ENCODE peak calls at places on chromosome 21, in eight cellular contexts. Q, S, F, L, J, I, N and O are unnamed samples. For H3K36me3, the result is how much of the 10 kb centered on the place peaks cover.

GRCh38 chr21:43884012-43884860 is 19.2 kb downstream of the AGPAT3 start:
- DNase-seq in Q (peak), S (no peak), F (no peak), L (peak), J (peak), I (peak), N (peak), O (no peak)

GRCh38 chr21:21290751-21291150 is 292.5 kb downstream of the NCAM2 start:
- DNase-seq in Q (no peak), S (no peak), F (no peak), L (no peak), J (no peak), I (no peak), N (no peak), O (no peak)

GRCh38 chr21:35019631-35020032 is 29.5 kb downstream of the RUNX1 start:
- DNase-seq in Q (no peak), S (no peak), F (no peak), L (no peak), J (peak), I (no peak), N (no peak), O (no peak)

GRCh38 chr21:35226302-35226701 is 177.2 kb upstream of the RUNX1 start:
- DNase-seq in Q (peak), S (no peak), F (no peak), L (peak), J (peak), I (no peak), N (no peak), O (no peak)

GRCh38 chr21:43842742-43843141 is 22.3 kb upstream of the AGPAT3 start:
- DNase-seq in Q (no peak), S (no peak), F (no peak), L (no peak), J (no peak), I (no peak), N (no peak), O (no peak)

GRCh38 chr21:42234464-42235241 is 15.7 kb downstream of the ABCG1 start:
- DNase-seq in Q (peak), S (no peak), F (no peak), L (peak), J (peak), I (peak), N (peak), O (peak)

GRCh38 chr21:43349644-43350043 is 77.3 kb downstream of the SIK1 start:
- DNase-seq in Q (no peak), S (no peak), F (no peak), L (no peak), J (no peak), I (no peak), N (no peak), O (no peak)

GRCh38 chr21:44368711-44369446 is 15.5 kb downstream of the TRPM2 start:
- DNase-seq in Q (no peak), S (no peak), F (no peak), L (no peak), J (no peak), I (peak), N (peak), O (no peak)

GRCh38 chr21:17472592-17473271 is 40.1 kb upstream of the CXADR start:
- DNase-seq in Q (no peak), S (no peak), F (no peak), L (no peak), J (peak), I (no peak), N (no peak), O (no peak)

GRCh38 chr21:23743821-23744220 is 1863.5 kb downstream of the MRPL39 start:
- DNase-seq in Q (no peak), S (no peak), F (no peak), L (no peak), J (no peak), I (no peak), N (no peak), O (no peak)

GRCh38 chr21:44425307-44425894 is 29.9 kb upstream of the LRRC3 start:
- DNase-seq in Q (no peak), S (no peak), F (no peak), L (no peak), J (no peak), I (peak), N (no peak), O (no peak)

GRCh38 chr21:43270800-43271261 is 102.0 kb downstream of the CRYAA start:
- DNase-seq in Q (peak), S (no peak), F (no peak), L (no peak), J (no peak), I (peak), N (no peak), O (no peak)

DNA sequence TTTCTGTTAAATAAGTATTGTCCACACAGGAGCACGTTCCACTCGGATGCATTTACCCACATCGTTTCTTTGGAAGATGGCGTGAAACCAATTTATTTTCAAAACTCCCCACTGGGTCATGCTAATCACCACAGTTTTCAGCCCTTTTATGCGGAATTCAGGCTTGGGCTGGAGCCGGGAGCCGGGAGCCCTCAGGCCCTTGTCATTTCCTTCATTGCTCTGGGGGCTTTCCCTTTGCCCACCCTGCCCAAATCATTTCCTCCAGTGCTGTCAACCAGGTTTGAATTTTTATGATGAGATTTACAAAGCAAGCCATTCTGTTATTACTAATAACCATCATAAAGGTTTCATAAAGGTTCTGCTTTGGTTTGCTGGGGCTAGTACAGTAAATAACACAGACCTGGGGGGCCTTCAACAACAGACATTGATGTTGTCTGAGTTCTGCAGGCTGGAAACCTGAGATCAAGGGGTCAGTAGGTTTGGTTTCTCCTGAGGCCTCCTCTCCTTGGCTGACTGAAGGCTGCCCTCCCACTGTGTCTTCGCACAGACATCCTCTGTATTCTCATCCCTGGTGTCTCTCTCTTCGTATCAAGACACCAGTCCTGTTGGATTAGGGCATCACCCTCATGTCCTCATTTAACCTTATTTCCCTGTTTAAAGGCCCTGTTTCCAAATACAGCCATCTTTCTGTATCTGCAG is 37.1 kb downstream of the HUNK start:
- DNase-seq in Q (no peak), S (no peak), F (no peak), L (no peak), J (no peak), I (no peak), N (no peak), O (no peak)
- TF ChIP-seq POLR2AphosphoS5 in Q (no peak), S (no peak), F (no peak), L (no peak), J (no peak), I (no peak), N (no peak), O (no peak)

GRCh38 chr21:27582246-27582945 is 615.5 kb upstream of the ADAMTS5 start:
- DNase-seq in Q (no peak), S (no peak), F (no peak), L (no peak), J (no peak), I (no peak), N (no peak), O (no peak)

GRCh38 chr21:27581168-27581567 is 614.3 kb upstream of the ADAMTS5 start:
- DNase-seq in Q (no peak), S (no peak), F (no peak), L (no peak), J (no peak), I (no peak), N (no peak), O (no peak)

GRCh38 chr21:27584266-27584665 is 617.4 kb upstream of the ADAMTS5 start:
- DNase-seq in Q (no peak), S (no peak), F (no peak), L (no peak), J (no peak), I (no peak), N (no peak), O (no peak)

GRCh38 chr21:27580276-27580675 is 613.4 kb upstream of the ADAMTS5 start:
- DNase-seq in Q (no peak), S (no peak), F (no peak), L (no peak), J (no peak), I (no peak), N (no peak), O (no peak)

GRCh38 chr21:27582946-27583270 is 616.0 kb upstream of the ADAMTS5 start:
- DNase-seq in Q (no peak), S (no peak), F (no peak), L (no peak), J (no peak), I (no peak), N (no peak), O (no peak)
- H3K36me3 ChIP-seq in Q (under half), S (under half), F (under half), L (under half), J (under half), I (under half), N (under half), O (under half)

GRCh38 chr21:38384246-38384576 is 114.1 kb downstream of the ERG start:
- DNase-seq in Q (no peak), S (no peak), F (no peak), L (no peak), J (no peak), I (no peak), N (no peak), O (no peak)
- TF ChIP-seq POLR2AphosphoS5 in Q (no peak), S (no peak), F (no peak), L (no peak), J (no peak), I (no peak), N (no peak), O (no peak)

GRCh38 chr21:33797565-33797964 is 118.0 kb downstream of the ATP5PO start:
- DNase-seq in Q (no peak), S (no peak), F (no peak), L (no peak), J (no peak), I (no peak), N (no peak), O (no peak)

GRCh38 chr21:33802458-33802857 is 113.1 kb downstream of the ATP5PO start:
- DNase-seq in Q (no peak), S (no peak), F (no peak), L (no peak), J (no peak), I (no peak), N (no peak), O (no peak)

GRCh38 chr21:33799378-33800090 is 116.1 kb downstream of the ATP5PO start:
- DNase-seq in Q (no peak), S (no peak), F (no peak), L (no peak), J (no peak), I (no peak), N (no peak), O (no peak)

GRCh38 chr21:33801424-33802405 is 113.9 kb downstream of the ATP5PO start:
- DNase-seq in Q (peak), S (peak), F (peak), L (no peak), J (peak), I (no peak), N (no peak), O (peak)

DNA sequence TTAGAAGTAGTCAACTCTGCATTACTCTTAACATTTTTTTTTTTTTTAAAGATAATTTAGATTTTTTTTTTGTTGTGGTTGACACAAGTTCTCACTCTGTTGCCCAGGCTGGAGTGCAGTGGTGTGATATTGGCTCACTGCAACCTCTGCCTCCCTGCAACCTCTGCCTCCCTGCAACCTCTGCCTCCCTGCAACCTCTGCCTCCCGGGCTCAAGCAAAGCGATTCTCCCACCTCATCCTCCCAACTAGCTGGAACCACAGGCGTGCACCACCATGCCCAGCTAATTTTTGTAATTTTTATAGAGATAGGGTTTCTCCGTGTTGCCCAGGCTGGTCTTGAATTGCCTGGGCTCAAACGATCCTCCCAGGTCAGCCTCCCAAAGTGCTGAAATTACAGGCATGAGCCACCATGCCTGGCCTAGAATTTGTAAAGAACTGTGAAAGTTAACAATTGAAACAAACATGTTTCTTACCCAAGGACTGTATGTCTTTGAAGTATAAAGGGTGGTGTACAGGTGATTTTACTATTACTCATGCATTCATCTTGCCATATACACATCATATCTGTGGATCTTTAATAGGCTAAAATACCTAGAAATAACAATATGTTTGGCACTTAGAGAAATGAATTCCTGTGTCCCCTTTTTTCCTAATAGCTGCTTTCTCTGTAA is 114.7 kb downstream of the ATP5PO start:
- DNase-seq in Q (no peak), S (no peak), F (no peak), L (no peak), J (no peak), I (no peak), N (no peak), O (no peak)
- H3K36me3 ChIP-seq in Q (under half), S (under half), F (under half), L (under half), J (under half), I (under half), N (under half), O (under half)

GRCh38 chr21:26041441-26042180 is 129.0 kb downstream of the APP start:
- DNase-seq in Q (no peak), S (no peak), F (no peak), L (no peak), J (no peak), I (no peak), N (no peak), O (no peak)
- TF ChIP-seq POLR2AphosphoS5 in Q (no peak), S (no peak), F (no peak), L (no peak), J (no peak), I (no peak), N (no peak), O (no peak)

GRCh38 chr21:33552999-33553598 is 10.3 kb downstream of the SON start:
- DNase-seq in Q (no peak), S (no peak), F (no peak), L (no peak), J (no peak), I (no peak), N (no peak), O (no peak)

GRCh38 chr21:33552093-33552998 is 9.5 kb downstream of the SON start:
- DNase-seq in Q (no peak), S (no peak), F (no peak), L (no peak), J (no peak), I (no peak), N (no peak), O (no peak)

GRCh38 chr21:33557447-33557846 is 14.6 kb downstream of the SON start:
- DNase-seq in Q (no peak), S (no peak), F (no peak), L (no peak), J (no peak), I (no peak), N (no peak), O (no peak)

GRCh38 chr21:33554236-33554981 is 11.6 kb downstream of the SON start:
- DNase-seq in Q (no peak), S (no peak), F (no peak), L (no peak), J (no peak), I (no peak), N (no peak), O (no peak)

GRCh38 chr21:33554982-33555344 is 12.1 kb downstream of the SON start:
- DNase-seq in Q (no peak), S (no peak), F (no peak), L (no peak), J (no peak), I (no peak), N (no peak), O (no peak)
- H3K36me3 ChIP-seq in Q (under half), S (half or more), F (half or more), L (under half), J (half or more), I (half or more), N (half or more), O (under half)

DNA sequence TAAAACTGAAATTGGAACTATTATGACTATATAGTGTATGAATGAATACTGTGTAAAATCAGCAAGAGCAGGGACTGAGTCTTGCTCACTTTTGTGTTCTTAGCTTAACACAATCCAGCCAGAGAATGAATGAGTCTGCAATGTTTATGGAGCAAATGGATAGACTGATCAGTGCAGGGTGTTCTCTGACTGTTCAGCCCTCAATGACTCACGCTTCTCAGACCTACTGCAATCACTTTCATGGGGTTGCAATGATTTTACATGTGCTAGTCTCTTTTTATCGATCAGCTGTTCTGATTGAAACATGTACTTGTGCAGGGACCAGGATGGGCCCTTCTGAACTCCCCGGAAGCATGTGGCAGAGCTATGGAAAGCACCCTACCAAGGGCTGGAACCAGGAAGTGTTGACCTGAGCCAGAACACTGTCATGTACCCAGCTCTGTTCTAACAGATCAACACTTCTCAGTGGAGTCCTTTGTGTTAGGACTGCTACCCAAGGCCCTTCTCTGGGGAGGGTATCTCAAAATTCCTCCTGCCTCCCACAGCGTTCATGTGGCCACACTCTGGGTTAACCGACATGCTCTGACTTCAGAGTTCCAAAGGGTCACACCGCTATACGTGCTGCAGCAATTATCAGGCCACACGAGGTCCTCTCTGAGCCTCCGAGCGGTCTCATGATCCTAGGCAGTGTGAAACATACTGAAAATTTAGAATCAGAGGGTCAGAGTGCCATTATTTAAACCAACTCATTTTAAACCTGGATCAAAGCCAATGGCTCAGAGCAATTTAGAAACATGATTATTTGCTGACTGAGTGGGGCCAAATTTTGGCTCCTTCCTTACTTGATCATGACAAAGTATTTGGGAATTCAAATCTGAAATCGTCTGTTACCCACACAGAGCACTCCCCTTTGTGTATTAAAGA is 35.2 kb downstream of the GRIK1 start:
- DNase-seq in Q (no peak), S (peak), F (no peak), L (no peak), J (no peak), I (no peak), N (no peak), O (no peak)
- TF ChIP-seq POLR2AphosphoS5 in Q (no peak), S (no peak), F (no peak), L (no peak), J (no peak), I (no peak), N (no peak), O (no peak)

GRCh38 chr21:46239817-46240325 is 11.3 kb upstream of the LSS start:
- DNase-seq in Q (no peak), S (no peak), F (no peak), L (no peak), J (no peak), I (no peak), N (no peak), O (no peak)
- H3K36me3 ChIP-seq in Q (under half), S (half or more), F (under half), L (under half), J (half or more), I (half or more), N (half or more), O (under half)